ENCODE peak calls at places on chromosomes 1 and 21, in six cellular contexts. B, H, S, W, T and V are unnamed samples.

GRCh38 chr1:201015551-201016091 is 7.9 kb downstream of the KIF21B start:
- DNase-seq in B (no peak), H (no peak), S (peak; percentile 29), W (no peak), T (no peak), V (no peak)

GRCh38 chr1:19426294-19427086 is 58.8 kb downstream of the CAPZB start:
- DNase-seq in B (no peak), H (no peak), S (no peak), W (no peak), T (no peak), V (no peak)

GRCh38 chr1:55860816-55861519 is 645.8 kb upstream of the USP24 start:
- DNase-seq in B (no peak), H (no peak), S (no peak), W (no peak), T (no peak), V (no peak)

GRCh38 chr1:69737527-69738176 is 169.9 kb downstream of the LRRC7 start:
- DNase-seq in B (no peak), H (peak; percentile 23), S (peak; percentile 58), W (peak; percentile 1), T (peak; percentile 42), V (no peak)

GRCh38 chr21:42424848-42425602 is 21.3 kb downstream of the UBASH3A start:
- DNase-seq in B (peak; percentile 34), H (no peak), S (no peak), W (no peak), T (no peak), V (no peak)

GRCh38 chr1:32273389-32274208 is 18.3 kb upstream of the HDAC1 start:
- DNase-seq in B (no peak), H (no peak), S (peak; percentile 22), W (no peak), T (no peak), V (no peak)

GRCh38 chr1:43069481-43070050 is 102.5 kb downstream of the EBNA1BP2 start:
- DNase-seq in B (no peak), H (no peak), S (peak; percentile 21), W (no peak), T (no peak), V (no peak)

GRCh38 chr1:35319988-35320713 is 51.6 kb downstream of the ZMYM4 start:
- DNase-seq in B (no peak), H (no peak), S (peak; percentile 80), W (no peak), T (no peak), V (no peak)

GRCh38 chr1:116433283-116434257 is 60.5 kb downstream of the ATP1A1 start:
- DNase-seq in B (no peak), H (no peak), S (peak; percentile 78), W (peak; percentile 75), T (no peak), V (peak; percentile 90)

GRCh38 chr1:44811234-44811633 is 2.9 kb downstream of the BTBD19 start:
- DNase-seq in B (peak; percentile 3), H (no peak), S (no peak), W (no peak), T (no peak), V (no peak)

GRCh38 chr21:45347048-45347711 is 57.8 kb upstream of the COL18A1 start:
- DNase-seq in B (no peak), H (no peak), S (no peak), W (no peak), T (no peak), V (no peak)

GRCh38 chr1:3676581-3677410 is 24.5 kb downstream of the TP73 start:
- DNase-seq in B (no peak), H (no peak), S (no peak), W (no peak), T (no peak), V (no peak)

GRCh38 chr1:28370220-28371010 is 875 bp downstream of the PHACTR4 start:
- DNase-seq in B (no peak), H (no peak), S (peak; percentile 58), W (peak; percentile 5), T (no peak), V (peak; percentile 42)

GRCh38 chr1:234553241-234554156 is 56.5 kb downstream of the IRF2BP2 start:
- DNase-seq in B (no peak), H (peak; percentile 84), S (peak; percentile 98), W (no peak), T (no peak), V (no peak)

GRCh38 chr1:34858901-34859441 is 578 bp downstream of the SMIM12 start:
- DNase-seq in B (no peak), H (no peak), S (peak; percentile 34), W (no peak), T (no peak), V (no peak)

GRCh38 chr1:57424231-57425027 is 569 bp upstream of the DAB1 start:
- DNase-seq in B (no peak), H (no peak), S (peak; percentile 32), W (no peak), T (peak; percentile 43), V (peak; percentile 72)

GRCh38 chr1:27519341-27520258 is 29.6 kb upstream of the WASF2 start:
- DNase-seq in B (no peak), H (no peak), S (no peak), W (peak; percentile 54), T (no peak), V (no peak)

GRCh38 chr1:155472491-155472890 is 90.1 kb downstream of the ASH1L start:
- DNase-seq in B (no peak), H (no peak), S (no peak), W (no peak), T (no peak), V (no peak)

GRCh38 chr1:18182518-18183160 is 75.0 kb downstream of the IGSF21 start:
- DNase-seq in B (no peak), H (no peak), S (no peak), W (no peak), T (no peak), V (no peak)